ENCODE peak calls at places on chromosomes 2 and 18, in four cellular contexts. Y, V, N and F are unnamed samples.

GRCh38 chr2:189862751-189863150 is 78.5 kb downstream of the PMS1 start:
- DNase-seq in Y (no peak), V (no peak), N (no peak), F (no peak)

GRCh38 chr2:99488999-99489757 is 639 bp downstream of the REV1 start:
- DNase-seq in Y (peak; percentile 38), V (peak; percentile 73), N (peak; percentile 53), F (peak; percentile 70)

GRCh38 chr2:190592831-190593230 is 56.1 kb upstream of the NAB1 start:
- DNase-seq in Y (peak; percentile 21), V (no peak), N (no peak), F (no peak)

GRCh38 chr2:238655131-238655860 is 192.6 kb upstream of the TWIST2 start:
- DNase-seq in Y (no peak), V (no peak), N (no peak), F (no peak)

GRCh38 chr18:33606621-33607020 is 28.6 kb downstream of the ASXL3 start:
- DNase-seq in Y (no peak), V (no peak), N (no peak), F (peak; percentile 67)

GRCh38 chr2:242040303-242040655 is 170.8 kb downstream of the RTP5 start:
- DNase-seq in Y (no peak), V (no peak), N (no peak), F (no peak)

GRCh38 chr2:111618577-111618930 is 265.4 kb downstream of the ANAPC1 start:
- DNase-seq in Y (no peak), V (no peak), N (no peak), F (no peak)

GRCh38 chr18:33116376-33116775 is 324.1 kb downstream of the CCDC178 start:
- DNase-seq in Y (no peak), V (no peak), N (no peak), F (no peak)

GRCh38 chr2:216110620-216111019 is 1.5 kb downstream of the XRCC5 start:
- DNase-seq in Y (no peak), V (no peak), N (no peak), F (no peak)

GRCh38 chr2:233210843-233211600 is 40.5 kb upstream of the ATG16L1 start:
- DNase-seq in Y (peak; percentile 90), V (no peak), N (no peak), F (no peak)

GRCh38 chr2:227415538-227416424 is 28.0 kb upstream of the SCYGR1 start:
- DNase-seq in Y (peak; percentile 69), V (no peak), N (no peak), F (no peak)

GRCh38 chr2:22499082-22499844 is 885.7 kb upstream of the KLHL29 start:
- DNase-seq in Y (no peak), V (no peak), N (no peak), F (peak; percentile 31)

GRCh38 chr18:37450434-37451133 is 115.0 kb downstream of the CELF4 start:
- DNase-seq in Y (peak; percentile 4), V (peak; percentile 74), N (peak; percentile 78), F (peak; percentile 93)

GRCh38 chr2:42931147-42931817 is 138.9 kb upstream of the HAAO start:
- DNase-seq in Y (no peak), V (peak; percentile 78), N (peak; percentile 85), F (peak; percentile 88)

GRCh38 chr2:217117523-217117922 is 257.7 kb upstream of the TNP1 start:
- DNase-seq in Y (no peak), V (no peak), N (no peak), F (no peak)

GRCh38 chr2:45145073-45145899 is 136.0 kb upstream of the SIX2 start:
- DNase-seq in Y (no peak), V (no peak), N (no peak), F (peak; percentile 28)

GRCh38 chr18:63131106-63131943 is 188.2 kb downstream of the BCL2 start:
- DNase-seq in Y (peak; percentile 59), V (no peak), N (peak; percentile 43), F (peak; percentile 59)

GRCh38 chr2:148527488-148528340 is 116.8 kb upstream of the EPC2 start:
- DNase-seq in Y (no peak), V (peak; percentile 33), N (peak; percentile 17), F (no peak)

GRCh38 chr2:98205901-98206300 is 118.9 kb downstream of the VWA3B start:
- DNase-seq in Y (no peak), V (no peak), N (no peak), F (peak; percentile 30)

GRCh38 chr2:81483254-81483653 is 1178.7 kb upstream of the LRRTM1 start:
- DNase-seq in Y (no peak), V (no peak), N (no peak), F (no peak)

GRCh38 chr2:96527990-96528679 is 8.4 kb upstream of the ARID5A start:
- DNase-seq in Y (peak; percentile 60), V (no peak), N (no peak), F (no peak)

GRCh38 chr18:33706391-33706790 is 128.4 kb downstream of the ASXL3 start:
- DNase-seq in Y (peak; percentile 11), V (no peak), N (no peak), F (no peak)

GRCh38 chr2:222878877-222879601 is 18.2 kb downstream of the ACSL3 start:
- DNase-seq in Y (peak; percentile 84), V (no peak), N (no peak), F (no peak)

GRCh38 chr2:21228041-21228895 is 104.5 kb downstream of the TDRD15 start:
- DNase-seq in Y (no peak), V (no peak), N (no peak), F (peak; percentile 40)

GRCh38 chr2:128298286-128298685 is 20.4 kb downstream of the HS6ST1 start:
- DNase-seq in Y (no peak), V (no peak), N (no peak), F (no peak)

GRCh38 chr2:53969285-53970094 is 1.3 kb downstream of the PSME4 start:
- DNase-seq in Y (peak; percentile 80), V (no peak), N (no peak), F (no peak)

GRCh38 chr2:53964987-53965687 is 5.7 kb downstream of the PSME4 start:
- DNase-seq in Y (no peak), V (no peak), N (no peak), F (peak; percentile 53)

GRCh38 chr2:53970095-53970897 is 497 bp downstream of the PSME4 start:
- DNase-seq in Y (peak; percentile 37), V (peak; percentile 57), N (peak; percentile 37), F (peak; percentile 67)

DNA sequence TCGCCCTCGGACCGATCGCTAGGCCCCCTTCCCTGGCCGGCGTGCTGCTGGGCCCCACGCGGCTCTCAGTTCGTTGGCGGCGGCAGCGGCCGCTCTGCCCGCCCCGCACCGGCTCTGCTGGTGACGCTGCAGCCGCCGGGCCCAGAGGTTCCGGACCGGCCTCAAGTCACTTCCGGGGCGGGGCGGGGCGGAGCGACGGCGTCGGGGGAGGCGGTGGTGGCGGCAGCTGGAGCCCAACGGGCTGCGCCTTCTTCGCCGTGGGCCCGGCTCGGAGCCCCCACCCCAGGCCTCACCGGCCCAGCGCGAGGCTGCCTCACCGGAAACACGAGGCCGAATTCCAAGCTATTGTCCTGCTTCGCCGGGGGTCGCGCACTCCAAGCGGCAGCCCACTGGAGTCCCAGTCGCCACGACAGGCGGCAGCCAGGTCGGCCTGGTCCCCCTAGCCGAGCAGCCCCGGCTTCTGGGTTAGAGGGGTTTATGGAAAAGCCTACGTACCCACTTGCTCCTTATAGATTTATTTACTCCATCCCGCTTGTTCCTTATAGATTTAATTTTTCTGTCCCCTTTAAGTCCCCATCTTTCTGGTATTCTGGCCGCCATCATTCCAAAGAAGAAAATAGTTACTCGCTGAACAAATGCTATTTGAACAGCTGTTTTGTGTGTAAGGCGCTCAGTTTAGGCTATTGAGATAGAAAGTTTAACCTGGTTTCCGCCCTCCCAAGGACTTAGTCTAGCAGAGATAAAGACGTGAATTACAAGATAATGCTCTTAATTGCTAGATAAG is at the start of gene PSME4:
- DNase-seq in Y (peak; percentile 84), V (peak; percentile 96), N (peak; percentile 94), F (peak; percentile 96)
- H2BK5ac ChIP-seq in Y (peak within 1 kb of the TSS; percentile 96), V (peak within 1 kb of the TSS; percentile 36), N (no peak within 1 kb of the TSS), F (peak within 1 kb of the TSS; percentile 93)

GRCh38 chr2:151769606-151770005 is 35.3 kb upstream of the NEB start:
- DNase-seq in Y (no peak), V (no peak), N (no peak), F (no peak)

GRCh38 chr2:151771599-151772358 is 37.5 kb upstream of the NEB start:
- DNase-seq in Y (peak; percentile 94), V (no peak), N (no peak), F (no peak)

GRCh38 chr2:151774506-151774905 is 40.2 kb upstream of the NEB start:
- DNase-seq in Y (peak; percentile 80), V (no peak), N (no peak), F (no peak)

GRCh38 chr2:151767536-151767935 is 33.3 kb upstream of the NEB start:
- DNase-seq in Y (peak; percentile 15), V (no peak), N (no peak), F (no peak)

GRCh38 chr2:151770995-151771394 is 36.7 kb upstream of the NEB start:
- DNase-seq in Y (no peak), V (no peak), N (no peak), F (no peak)
- H3K27ac ChIP-seq in Y (no peak overlapping the region), V (no peak overlapping the region), N (no peak overlapping the region), F (no peak overlapping the region)

DNA sequence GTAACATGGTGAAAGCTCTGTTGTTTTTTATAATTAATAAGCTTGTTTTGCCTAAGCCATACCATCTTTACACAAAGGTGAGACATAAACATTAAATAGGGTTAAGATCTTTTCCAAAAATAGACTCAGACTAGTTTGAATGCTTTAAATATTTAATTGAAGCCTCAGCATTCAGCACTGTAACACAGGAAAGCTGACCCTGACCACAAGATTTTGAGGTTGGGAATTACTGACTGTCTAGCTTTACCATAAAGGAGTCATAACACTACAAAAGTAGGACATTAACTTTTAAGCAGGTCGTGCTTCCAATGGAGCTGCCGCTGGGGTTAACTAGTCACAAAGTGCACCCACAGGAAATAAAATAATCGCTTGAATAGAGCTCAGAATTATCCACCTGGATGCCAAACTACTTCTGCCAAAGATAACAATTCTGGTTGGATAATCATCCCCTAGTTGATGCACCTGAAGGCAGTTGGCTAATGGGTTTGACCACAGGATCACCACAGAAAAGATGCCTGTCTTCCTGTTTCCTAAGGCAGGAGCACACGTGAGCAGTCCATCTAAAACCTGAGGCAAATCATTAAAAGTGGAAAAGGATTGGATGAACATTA is 106.2 kb downstream of the COBLL1 start:
- DNase-seq in Y (no peak), V (no peak), N (no peak), F (no peak)
- H4K5ac ChIP-seq in Y (no peak overlapping the region), V (no peak overlapping the region), N (no peak overlapping the region), F (no peak overlapping the region)

DNA sequence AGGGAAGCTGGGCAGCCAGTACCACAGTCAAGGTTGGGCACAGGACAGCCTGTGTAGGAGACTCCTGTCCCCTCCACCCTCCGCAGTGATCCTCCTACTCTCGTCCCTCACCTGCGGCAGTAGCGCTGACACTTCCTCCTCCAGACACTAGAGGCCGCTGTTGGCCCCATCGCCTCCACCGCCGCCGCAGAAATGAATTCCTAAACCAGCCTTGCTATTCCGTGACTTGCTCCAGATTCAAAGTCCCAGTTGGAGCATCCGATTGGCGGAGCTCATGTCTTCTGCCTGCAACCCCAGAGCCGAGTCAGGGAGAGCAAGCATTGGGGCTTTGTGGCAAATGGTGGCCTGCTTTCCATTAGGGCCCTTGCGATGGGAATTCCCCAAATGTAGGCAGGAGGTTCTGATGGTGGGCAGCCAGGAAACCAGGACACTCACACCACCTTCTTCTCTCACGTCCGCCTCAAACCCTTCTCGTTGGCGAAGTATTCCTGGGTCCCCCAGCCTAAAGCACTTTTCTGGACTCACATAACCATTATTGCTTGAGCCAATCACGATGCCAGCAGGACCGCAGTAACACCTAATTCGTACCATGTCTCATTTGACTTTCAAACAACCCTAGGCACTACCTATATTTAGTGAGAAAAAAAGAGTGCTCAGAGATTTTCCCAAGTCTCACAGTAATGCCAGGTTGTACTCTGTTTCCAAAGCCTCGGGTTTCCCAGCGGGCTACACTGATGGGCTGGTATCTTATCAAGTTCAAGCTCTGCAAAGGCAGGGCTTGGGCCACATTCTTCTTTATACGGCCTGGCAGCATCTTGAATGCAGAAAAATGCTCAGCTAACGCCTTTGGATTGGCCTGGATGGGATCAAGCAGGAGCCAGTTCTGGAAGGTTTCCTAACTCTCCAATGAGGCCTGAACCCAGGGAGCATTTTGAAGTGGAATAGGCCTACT is 1.2 kb upstream of the DNAJB2 start:
- DNase-seq in Y (peak; percentile 80), V (peak; percentile 94), N (peak; percentile 94), F (peak; percentile 94)
- H2BK5ac ChIP-seq in Y (peak overlapping the region; percentile 77), V (no peak overlapping the region), N (no peak overlapping the region), F (peak overlapping the region; percentile 66)